ENCODE peak calls at places on chromosomes 16 and 17, in ten cellular contexts. M, G, F, J, Z, D, T, N, W and V are unnamed samples.

GRCh38 chr17:20280051-20280450 is 187.3 kb downstream of the LGALS9B start:
- DNase-seq in M (no peak), G (no peak), F (no peak), J (no peak), Z (no peak), D (no peak), T (no peak), N (no peak), W (no peak), V (no peak)

GRCh38 chr16:4071686-4072561 is 44.3 kb downstream of the ADCY9 start:
- DNase-seq in M (no peak), G (no peak), F (no peak), J (no peak), Z (peak), D (no peak), T (no peak), N (no peak), W (no peak), V (no peak)

GRCh38 chr17:74243013-74243755 is 29.8 kb downstream of the TTYH2 start:
- DNase-seq in M (peak), G (no peak), F (no peak), J (no peak), Z (no peak), D (no peak), T (peak), N (no peak), W (no peak), V (no peak)

GRCh38 chr16:70160388-70160787 is 13.2 kb upstream of the CLEC18C start:
- DNase-seq in M (no peak), G (no peak), F (no peak), J (no peak), Z (no peak), D (no peak), T (no peak), N (no peak), W (no peak), V (no peak)

GRCh38 chr16:4520913-4521312 is 17.7 kb downstream of the CDIP1 start:
- DNase-seq in M (no peak), G (no peak), F (no peak), J (no peak), Z (no peak), D (no peak), T (no peak), N (no peak), W (no peak), V (no peak)

GRCh38 chr17:74860999-74861553 is 1.4 kb upstream of the GRIN2C start:
- DNase-seq in M (no peak), G (no peak), F (no peak), J (no peak), Z (no peak), D (no peak), T (no peak), N (no peak), W (no peak), V (no peak)

GRCh38 chr16:4698321-4699029 is 5.1 kb downstream of the NUDT16L1 start:
- DNase-seq in M (no peak), G (no peak), F (no peak), J (no peak), Z (no peak), D (no peak), T (no peak), N (no peak), W (no peak), V (no peak)

GRCh38 chr16:87464691-87465300 is 28.0 kb downstream of the ZCCHC14 start:
- DNase-seq in M (peak), G (peak), F (peak), J (peak), Z (peak), D (peak), T (peak), N (peak), W (no peak), V (peak)

GRCh38 chr17:81926451-81927144 is 937 bp downstream of the MAFG start:
- DNase-seq in M (peak), G (peak), F (peak), J (peak), Z (peak), D (peak), T (peak), N (peak), W (peak), V (peak)

GRCh38 chr17:83200231-83200699 is 120.9 kb downstream of the METRNL start:
- DNase-seq in M (peak), G (peak), F (peak), J (peak), Z (peak), D (peak), T (peak), N (peak), W (no peak), V (peak)

GRCh38 chr16:85002643-85003042 is 8.7 kb downstream of the ZDHHC7 start:
- DNase-seq in M (peak), G (peak), F (peak), J (no peak), Z (no peak), D (no peak), T (peak), N (peak), W (no peak), V (no peak)

GRCh38 chr16:85002099-85002541 is 9.2 kb downstream of the ZDHHC7 start:
- DNase-seq in M (no peak), G (no peak), F (peak), J (no peak), Z (no peak), D (no peak), T (no peak), N (peak), W (peak), V (no peak)

GRCh38 chr16:85003723-85004586 is 7.4 kb downstream of the ZDHHC7 start:
- DNase-seq in M (no peak), G (no peak), F (peak), J (no peak), Z (no peak), D (no peak), T (no peak), N (no peak), W (no peak), V (no peak)

GRCh38 chr16:85004587-85005205 is 6.6 kb downstream of the ZDHHC7 start:
- DNase-seq in M (no peak), G (no peak), F (peak), J (no peak), Z (no peak), D (peak), T (no peak), N (no peak), W (no peak), V (no peak)

GRCh38 chr16:85003076-85003475 is 8.3 kb downstream of the ZDHHC7 start:
- DNase-seq in M (no peak), G (no peak), F (peak), J (no peak), Z (no peak), D (no peak), T (no peak), N (no peak), W (no peak), V (no peak)
- H3K27ac ChIP-seq in M (peak), G (peak), F (peak), J (peak), Z (peak), D (peak), T (no peak), N (peak), W (peak), V (no peak)

DNA sequence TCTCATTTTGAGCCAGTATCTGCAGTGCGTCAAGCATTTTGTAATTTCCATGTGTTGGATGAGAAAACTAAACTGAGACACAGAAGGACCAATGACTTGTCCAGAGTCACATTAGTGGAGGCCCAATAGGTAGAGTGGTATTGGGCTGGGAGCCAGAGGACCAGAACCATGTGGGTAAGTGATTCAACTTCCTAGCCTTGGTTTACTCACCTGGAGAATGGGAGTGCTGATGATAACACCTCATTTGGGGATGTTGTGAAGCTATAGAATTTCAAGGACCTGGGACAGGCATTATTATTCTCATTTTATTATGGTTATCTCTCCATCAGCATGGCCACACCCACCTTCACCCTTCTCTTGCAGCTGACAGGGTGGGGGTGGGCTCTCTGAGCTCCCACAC is 8.1 kb downstream of the CPNE2 start:
- DNase-seq in M (no peak), G (no peak), F (no peak), J (no peak), Z (no peak), D (no peak), T (no peak), N (no peak), W (no peak), V (no peak)
- TF ChIP-seq CTCF in M (no peak), G (no peak), F (no peak), J (no peak), Z (no peak), D (no peak), T (no peak), N (no peak), W (no peak), V (no peak)

GRCh38 chr17:78878871-78879270 is 24.1 kb downstream of the CEP295NL start:
- DNase-seq in M (no peak), G (no peak), F (no peak), J (no peak), Z (no peak), D (no peak), T (no peak), N (no peak), W (no peak), V (no peak)

GRCh38 chr17:78875738-78876597 is 27.0 kb downstream of the CEP295NL start:
- DNase-seq in M (no peak), G (no peak), F (no peak), J (no peak), Z (no peak), D (peak), T (no peak), N (peak), W (no peak), V (no peak)

GRCh38 chr17:78879679-78880186 is 23.3 kb downstream of the CEP295NL start:
- DNase-seq in M (peak), G (peak), F (no peak), J (no peak), Z (peak), D (peak), T (peak), N (peak), W (no peak), V (peak)

GRCh38 chr17:78875331-78875730 is 27.7 kb downstream of the CEP295NL start:
- DNase-seq in M (no peak), G (no peak), F (no peak), J (no peak), Z (no peak), D (no peak), T (no peak), N (peak), W (no peak), V (no peak)

DNA sequence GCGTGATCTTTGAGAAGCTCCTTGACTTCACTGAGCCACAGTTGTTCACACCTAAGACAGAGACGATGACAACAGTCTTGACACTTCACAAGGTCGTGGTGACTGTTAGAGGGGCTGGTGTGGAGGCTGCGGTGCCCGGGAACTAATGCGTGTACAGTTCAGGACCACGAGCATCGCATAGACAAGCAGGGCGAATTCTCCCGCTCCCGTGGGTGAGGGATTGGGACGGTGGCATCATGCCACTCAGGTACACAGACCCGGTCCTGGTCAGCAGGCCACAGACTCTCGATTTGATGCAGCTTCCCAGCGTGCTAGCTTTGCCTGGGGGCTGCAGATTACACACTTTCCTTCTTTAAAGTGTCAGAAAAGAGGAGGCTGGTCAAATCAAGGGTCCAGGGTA is 24.7 kb downstream of the CEP295NL start:
- DNase-seq in M (no peak), G (no peak), F (no peak), J (no peak), Z (no peak), D (no peak), T (no peak), N (no peak), W (no peak), V (no peak)
- H3K4me3 ChIP-seq in M (no peak), G (no peak), F (no peak), J (no peak), Z (no peak), D (no peak), T (no peak), N (no peak), W (no peak), V (no peak)

GRCh38 chr17:7486181-7486580 is 2.0 kb downstream of the POLR2A start:
- DNase-seq in M (no peak), G (no peak), F (no peak), J (no peak), Z (no peak), D (peak), T (no peak), N (no peak), W (no peak), V (no peak)
- H3K27ac ChIP-seq in M (peak), G (peak), F (no peak), J (no peak), Z (peak), D (peak), T (no peak), N (peak), W (peak), V (no peak)

GRCh38 chr17:45584092-45585036 is 93.8 kb upstream of the PLEKHM1 start:
- DNase-seq in M (peak), G (peak), F (peak), J (peak), Z (no peak), D (peak), T (peak), N (peak), W (peak), V (peak)
- TF ChIP-seq CTCF in M (no peak), G (no peak), F (no peak), J (no peak), Z (no peak), D (no peak), T (no peak), N (no peak), W (no peak), V (no peak)

GRCh38 chr16:17347624-17348023 is 123.1 kb downstream of the XYLT1 start:
- DNase-seq in M (peak), G (no peak), F (no peak), J (no peak), Z (no peak), D (no peak), T (no peak), N (no peak), W (no peak), V (no peak)
- H3K4me3 ChIP-seq in M (no peak), G (no peak), F (no peak), J (no peak), Z (no peak), D (no peak), T (no peak), N (no peak), W (no peak), V (no peak)

GRCh38 chr16:54286330-54287017 is at the start of gene IRX3:
- DNase-seq in M (peak), G (peak), F (peak), J (no peak), Z (peak), D (peak), T (peak), N (peak), W (peak), V (peak)
- H3K27ac ChIP-seq in M (peak), G (peak), F (peak), J (peak), Z (peak), D (no peak), T (peak), N (peak), W (peak), V (peak)

DNA sequence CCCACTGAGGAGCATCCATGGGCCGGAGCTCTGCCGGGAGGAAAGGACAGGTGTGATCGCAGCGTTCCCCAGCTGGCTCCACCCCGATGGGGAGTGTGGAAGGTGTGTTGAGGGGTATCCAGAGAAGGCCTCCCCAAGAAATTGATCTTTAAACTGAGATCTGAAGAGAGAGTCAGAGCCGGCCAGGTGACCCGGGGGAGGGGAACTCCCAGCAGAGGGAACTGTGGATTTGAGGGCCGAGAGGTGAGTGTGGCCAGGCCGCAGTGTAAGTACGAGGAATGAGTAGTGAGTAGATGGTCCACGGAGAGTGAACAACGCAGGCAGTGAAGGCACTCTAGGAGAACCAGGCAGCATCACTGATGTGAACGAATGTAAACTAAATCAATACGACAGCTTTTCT is 80.2 kb downstream of the RPTOR start:
- DNase-seq in M (no peak), G (no peak), F (no peak), J (no peak), Z (no peak), D (no peak), T (no peak), N (no peak), W (no peak), V (no peak)
- TF ChIP-seq CTCF in M (no peak), G (no peak), F (no peak), J (no peak), Z (no peak), D (no peak), T (no peak), N (no peak), W (no peak), V (no peak)

DNA sequence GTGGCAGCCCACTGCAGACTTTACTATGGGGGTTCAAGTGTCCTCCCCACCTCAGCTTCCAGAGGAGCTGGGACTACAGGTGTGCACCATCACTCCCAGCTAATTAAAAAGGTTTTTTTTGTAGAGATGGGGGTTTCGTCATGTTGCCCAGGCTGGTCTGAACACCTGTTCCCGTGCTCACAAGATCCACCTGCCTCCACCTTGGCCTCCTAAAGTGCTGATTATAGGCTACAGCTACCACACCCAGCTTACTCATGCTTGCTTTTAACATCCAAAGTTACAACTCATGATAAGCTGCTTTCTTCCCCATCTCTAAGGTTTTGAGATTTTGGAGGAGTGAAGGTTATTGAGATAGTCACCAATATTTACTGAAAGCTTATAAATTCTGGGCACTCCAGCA is 2.6 kb downstream of the NUP88 start:
- DNase-seq in M (no peak), G (no peak), F (no peak), J (no peak), Z (no peak), D (no peak), T (no peak), N (no peak), W (no peak), V (no peak)
- H3K4me3 ChIP-seq in M (no peak), G (no peak), F (no peak), J (no peak), Z (no peak), D (no peak), T (no peak), N (no peak), W (no peak), V (no peak)